ENCODE peak calls at places on chromosomes 6 and 20, in nine cellular contexts. T, D, U, Y, X, R, P, M and O are unnamed samples. For H3K36me3, the result is how much of the 10 kb centered on the place peaks cover.

GRCh38 chr6:1774541-1774940 is 164.8 kb downstream of the FOXC1 start:
- DNase-seq in U (no peak), D (no peak), R (no peak), M (no peak), T (no peak), X (no peak), P (no peak), Y (no peak), O (no peak)

GRCh38 chr6:107318100-107318736 is 141.1 kb downstream of the PDSS2 start:
- DNase-seq in P (peak), M (no peak), R (peak), T (peak), D (no peak), X (peak), Y (peak), U (peak), O (no peak)

GRCh38 chr6:96520039-96520850 is 1.4 kb upstream of the UFL1 start:
- DNase-seq in T (no peak), M (no peak), P (peak), R (no peak), D (no peak), U (no peak), Y (peak), X (no peak), O (no peak)

GRCh38 chr6:9646346-9647042 is 768.4 kb downstream of the TFAP2A start:
- DNase-seq in X (no peak), D (no peak), R (no peak), Y (no peak), M (peak), P (no peak), U (no peak), T (no peak), O (no peak)

GRCh38 chr6:111722220-111722731 is 116.6 kb upstream of the TRAF3IP2 start:
- DNase-seq in P (no peak), U (no peak), T (no peak), R (no peak), Y (no peak), X (no peak), D (peak), M (peak), O (no peak)

GRCh38 chr6:43228951-43229802 is at the start of gene DNPH1:
- DNase-seq in M (no peak), D (peak), U (peak), R (peak), P (peak), T (no peak), X (peak), Y (peak), O (no peak)

GRCh38 chr20:39039261-39039660 is 77.1 kb downstream of the DHX35 start:
- DNase-seq in P (no peak), M (no peak), U (no peak), D (no peak), Y (no peak), X (no peak), R (no peak), T (no peak), O (no peak)

GRCh38 chr20:50690979-50691584 is at the start of gene RIPOR3:
- DNase-seq in R (peak), Y (peak), X (peak), U (no peak), T (no peak), P (peak), M (no peak), D (no peak), O (no peak)

GRCh38 chr6:138278326-138278725 is 60.0 kb upstream of the PBOV1 start:
- DNase-seq in P (peak), D (no peak), T (no peak), U (no peak), M (no peak), R (peak), X (no peak), Y (no peak), O (no peak)

GRCh38 chr6:14896475-14896874 is 349.4 kb upstream of the JARID2 start:
- DNase-seq in M (no peak), D (no peak), T (no peak), P (no peak), X (no peak), R (no peak), U (no peak), Y (no peak), O (no peak)

DNA sequence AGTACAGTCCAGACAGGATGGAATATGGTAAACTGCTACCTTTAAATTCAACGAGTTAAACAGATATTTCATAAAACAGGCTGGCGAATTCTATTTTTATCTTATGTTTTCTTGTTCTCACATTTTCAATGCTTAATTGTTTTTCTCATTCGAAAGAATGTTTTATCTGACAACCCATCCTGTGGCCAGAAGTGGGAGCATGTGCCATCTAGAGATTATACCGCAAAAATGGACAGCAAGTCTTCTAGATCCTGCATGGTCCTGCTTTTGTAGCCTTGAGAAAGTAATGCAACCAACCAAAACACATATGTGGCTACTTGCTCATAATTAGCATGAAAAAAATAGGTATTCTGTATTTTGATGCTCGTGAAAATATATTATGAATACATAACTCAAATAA is 30.7 kb downstream of the TUBB2B start:
- DNase-seq in D (no peak), U (no peak), P (no peak), M (no peak), X (no peak), T (no peak), Y (no peak), R (no peak), O (no peak)
- H3K36me3 ChIP-seq in D (under half), U (under half), P (under half), M (under half), X (under half), T (under half), Y (under half), R (under half), O (under half)

DNA sequence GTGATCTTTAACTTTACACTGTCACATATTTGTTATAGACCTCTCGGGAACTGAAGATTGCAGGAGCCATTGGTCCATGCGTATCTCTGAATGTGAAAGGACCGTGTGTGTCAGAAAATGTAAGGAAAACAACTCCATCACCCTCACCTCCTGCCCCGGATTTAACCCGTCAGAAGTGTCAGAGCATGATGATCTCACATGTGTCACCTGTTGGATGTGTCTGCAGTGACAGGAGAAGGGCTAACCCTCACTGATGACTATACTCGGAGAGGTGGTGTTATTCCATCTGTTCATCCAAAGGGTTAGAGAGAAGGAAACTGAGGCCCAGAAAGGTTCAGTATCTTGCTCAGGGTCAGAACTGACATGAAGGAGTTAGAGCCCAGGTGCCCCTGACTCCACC is 24.9 kb downstream of the SEC23B start:
- DNase-seq in U (no peak), Y (no peak), R (no peak), P (no peak), D (no peak), T (no peak), X (no peak), M (no peak), O (no peak)
- H3K36me3 ChIP-seq in U (half or more), Y (half or more), R (under half), P (under half), D (half or more), T (under half), X (under half), M (under half), O (half or more)

DNA sequence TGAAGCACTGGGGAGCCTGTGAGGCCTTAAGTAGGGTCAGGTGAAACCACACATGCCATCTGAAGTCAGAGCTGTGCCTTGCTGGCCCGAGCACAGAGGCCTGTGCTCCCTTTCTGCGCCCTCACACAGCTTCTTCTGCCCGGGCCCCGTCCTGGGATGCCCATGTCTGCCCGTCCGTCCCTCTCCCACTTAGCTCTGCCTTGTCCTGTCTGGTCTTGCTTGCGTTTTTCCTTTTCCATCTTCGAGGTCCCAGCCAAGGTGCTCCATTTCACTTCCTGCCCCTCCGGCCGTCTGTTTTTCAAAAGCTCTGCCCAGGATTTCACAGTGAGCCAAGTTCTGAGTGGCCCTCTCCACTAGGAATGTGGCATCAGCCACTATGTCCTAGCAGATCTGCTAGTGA is 45.6 kb downstream of the PYGB start:
- DNase-seq in R (no peak), M (no peak), T (no peak), Y (no peak), D (no peak), U (no peak), P (no peak), X (no peak), O (no peak)
- H3K36me3 ChIP-seq in R (under half), M (under half), T (under half), Y (half or more), D (half or more), U (under half), P (under half), X (under half), O (under half)

DNA sequence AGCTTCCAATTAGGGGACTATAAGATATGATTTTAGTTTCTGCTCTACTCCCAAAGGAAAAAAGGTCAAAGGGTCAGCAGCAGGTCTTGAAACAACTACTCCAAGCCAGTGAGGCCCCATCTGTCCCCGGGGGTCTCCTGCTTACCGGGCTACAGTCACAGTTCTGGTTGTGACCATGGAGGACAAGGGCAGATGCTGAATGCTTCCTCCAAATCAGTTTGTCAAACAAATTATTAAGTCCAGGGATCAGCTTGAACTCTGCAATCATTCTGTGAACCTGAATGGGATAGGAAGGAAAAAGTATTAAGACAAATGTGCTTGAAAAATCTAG is 60.2 kb downstream of the MYH7B start:
- DNase-seq in X (no peak), R (no peak), T (no peak), U (no peak), M (no peak), D (peak), P (no peak), Y (no peak), O (no peak)
- H3K36me3 ChIP-seq in X (under half), R (under half), T (under half), U (half or more), M (under half), D (half or more), P (under half), Y (half or more), O (under half)